ENCODE peak calls at places on chromosome 5, in ten cellular contexts. L is heart left ventricle, B is uterus, Z is A549, F is prostate gland, N is stomach, R is thyroid gland, P is breast epithelium, W is sigmoid colon, V is K562. X is an unnamed sample.

GRCh38 chr5:169875091-169875727 is 105.1 kb downstream of the INSYN2B start:
- DNase-seq in L (no peak), B (peak), Z (no peak), F (no peak), N (no peak), R (no peak), P (no peak), W (no peak), V (no peak), X (no peak)

GRCh38 chr5:140977003-140977402 is 10.7 kb downstream of the PCDHAC2 start:
- DNase-seq in L (no peak), B (no peak), Z (no peak), F (no peak), N (no peak), R (no peak), P (no peak), W (no peak), V (no peak), X (no peak)

GRCh38 chr5:73525606-73526005 is 27.4 kb downstream of the BTF3 start:
- DNase-seq in L (no peak), B (no peak), Z (no peak), F (no peak), N (no peak), R (no peak), P (no peak), W (no peak), V (no peak), X (no peak)

GRCh38 chr5:68114641-68115040 is 100.9 kb upstream of the PIK3R1 start:
- DNase-seq in L (no peak), B (no peak), Z (no peak), F (no peak), N (no peak), R (no peak), P (no peak), W (no peak), V (no peak), X (peak)

GRCh38 chr5:80591352-80591751 is 21.3 kb upstream of the ANKRD34B start:
- DNase-seq in L (no peak), B (no peak), Z (no peak), F (no peak), N (no peak), R (peak), P (no peak), W (no peak), V (no peak), X (no peak)

GRCh38 chr5:61299254-61299653 is 32.8 kb upstream of the ZSWIM6 start:
- DNase-seq in L (no peak), B (no peak), Z (no peak), F (peak), N (no peak), R (peak), P (peak), W (no peak), V (no peak), X (no peak)

GRCh38 chr5:121218086-121218485 is 633.6 kb upstream of the FTMT start:
- DNase-seq in L (no peak), B (no peak), Z (no peak), F (no peak), N (no peak), R (no peak), P (no peak), W (no peak), V (no peak), X (no peak)

GRCh38 chr5:158013303-158013702 is 154.4 kb upstream of the CLINT1 start:
- DNase-seq in L (no peak), B (no peak), Z (no peak), F (no peak), N (no peak), R (no peak), P (no peak), W (no peak), V (no peak), X (no peak)

GRCh38 chr5:55920784-55921183 is 69.6 kb downstream of the IL31RA start:
- DNase-seq in L (no peak), B (no peak), Z (no peak), F (no peak), N (no peak), R (no peak), P (no peak), W (no peak), V (no peak), X (no peak)

GRCh38 chr5:159928122-159928960 is 12.1 kb downstream of the ADRA1B start:
- DNase-seq in L (peak), B (no peak), Z (peak), F (no peak), N (no peak), R (peak), P (no peak), W (no peak), V (no peak), X (no peak)

GRCh38 chr5:175687231-175687701 is 29.4 kb downstream of the HRH2 start:
- DNase-seq in L (peak), B (peak), Z (no peak), F (no peak), N (peak), R (no peak), P (no peak), W (peak), V (no peak), X (no peak)

GRCh38 chr5:43041131-43041668 is 1.1 kb upstream of the ANXA2R start:
- DNase-seq in L (peak), B (peak), Z (no peak), F (no peak), N (no peak), R (no peak), P (no peak), W (no peak), V (no peak), X (peak)

GRCh38 chr5:94240616-94241287 is 377.7 kb downstream of the KIAA0825 start:
- DNase-seq in L (no peak), B (no peak), Z (no peak), F (no peak), N (no peak), R (no peak), P (no peak), W (no peak), V (no peak), X (no peak)

DNA sequence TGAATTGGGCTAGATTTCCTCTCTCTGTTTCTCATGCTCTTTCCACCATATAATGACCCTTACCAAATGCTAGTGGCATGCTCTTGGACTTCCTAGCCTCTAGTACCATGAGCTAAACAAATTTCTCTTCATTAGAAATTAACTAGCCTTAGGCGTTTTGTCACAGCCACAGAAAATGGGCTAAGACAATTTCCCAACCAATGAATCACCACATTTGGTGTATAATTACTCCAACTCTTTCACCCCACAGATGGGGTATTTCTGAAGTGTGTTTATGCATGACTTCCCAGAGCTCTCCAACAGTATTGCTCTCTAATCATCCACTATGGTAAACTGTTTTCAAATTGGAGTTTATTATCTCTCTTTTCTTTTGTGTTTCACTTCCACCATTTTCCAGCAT is 1041.1 kb upstream of the COX7C start:
- DNase-seq in L (no peak), B (no peak), Z (no peak), F (no peak), N (no peak), R (no peak), P (no peak), W (no peak), V (no peak), X (no peak)
- TF ChIP-seq POLR2A in L (no peak), B (no peak), Z (no peak), F (no peak), N (no peak), R (no peak), P (no peak), W (no peak), V (no peak), X (no peak)

GRCh38 chr5:83306572-83307241 is 164.8 kb upstream of the VCAN start:
- DNase-seq in L (peak), B (no peak), Z (no peak), F (no peak), N (peak), R (peak), P (no peak), W (peak), V (no peak), X (no peak)
- TF ChIP-seq POLR2A in L (no peak), B (no peak), Z (no peak), F (no peak), N (no peak), R (no peak), P (no peak), W (no peak), V (no peak), X (no peak)

GRCh38 chr5:1107167-1108007 is 4.5 kb downstream of the SLC12A7 start:
- DNase-seq in L (no peak), B (no peak), Z (no peak), F (no peak), N (no peak), R (no peak), P (no peak), W (no peak), V (no peak), X (no peak)

GRCh38 chr5:1106385-1107166 is 5.3 kb downstream of the SLC12A7 start:
- DNase-seq in L (no peak), B (no peak), Z (no peak), F (no peak), N (no peak), R (no peak), P (no peak), W (no peak), V (no peak), X (peak)

GRCh38 chr5:1109542-1110259 is 2.2 kb downstream of the SLC12A7 start:
- DNase-seq in L (no peak), B (no peak), Z (no peak), F (no peak), N (no peak), R (peak), P (no peak), W (no peak), V (no peak), X (no peak)

GRCh38 chr5:1108865-1109174 is 3.0 kb downstream of the SLC12A7 start:
- DNase-seq in L (no peak), B (no peak), Z (no peak), F (no peak), N (no peak), R (no peak), P (no peak), W (no peak), V (no peak), X (no peak)

DNA sequence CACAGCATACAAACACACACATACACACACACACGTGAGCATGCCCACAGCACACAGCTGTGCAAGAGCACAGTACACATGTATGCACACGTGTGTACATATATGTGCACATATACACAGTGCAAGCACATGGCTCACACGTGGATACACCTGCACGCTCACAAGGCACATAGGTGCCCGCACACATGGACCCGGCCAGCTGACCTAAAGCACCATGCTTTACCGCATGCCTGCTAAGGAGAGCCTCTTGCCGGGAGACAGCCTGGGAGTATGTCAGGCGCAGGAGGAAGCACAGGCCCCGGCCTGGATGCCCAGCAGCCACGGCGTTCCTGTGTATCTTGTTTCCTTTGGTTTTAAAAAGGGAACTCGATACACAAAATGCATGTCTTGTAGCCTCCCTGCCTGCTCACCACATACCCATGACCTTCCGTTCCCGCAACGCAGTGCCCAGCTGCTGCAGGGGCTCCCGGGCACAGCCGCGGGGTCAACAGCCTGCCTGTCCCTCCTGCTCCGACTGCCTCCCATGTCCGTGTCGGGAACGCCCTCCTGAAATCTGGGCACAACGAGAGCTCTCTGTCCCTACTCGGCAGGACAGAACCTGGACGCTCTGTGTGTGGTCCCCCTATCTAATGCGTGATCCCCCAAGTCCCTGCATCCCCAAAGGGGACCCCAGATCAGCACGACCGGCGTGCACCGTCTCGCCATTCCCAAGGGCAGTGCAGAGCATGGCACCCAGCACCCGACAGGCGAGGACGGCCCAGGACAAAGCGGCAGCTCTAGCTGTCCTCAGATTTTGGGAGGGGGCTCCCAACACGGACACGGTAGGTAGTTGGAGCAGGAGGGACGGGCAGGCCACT is 3.6 kb downstream of the SLC12A7 start:
- DNase-seq in L (no peak), B (no peak), Z (no peak), F (no peak), N (no peak), R (no peak), P (no peak), W (no peak), V (no peak), X (no peak)
- TF ChIP-seq POLR2A in L (no peak), B (no peak), Z (no peak), F (no peak), N (no peak), R (no peak), P (no peak), W (no peak), V (no peak), X (no peak)

GRCh38 chr5:57692582-57693487 is 210.2 kb upstream of the ACTBL2 start:
- DNase-seq in L (peak), B (peak), Z (peak), F (no peak), N (peak), R (peak), P (peak), W (peak), V (peak), X (peak)
- TF ChIP-seq POLR2A in L (no peak), B (no peak), Z (no peak), F (no peak), N (no peak), R (no peak), P (no peak), W (no peak), V (no peak), X (no peak)

DNA sequence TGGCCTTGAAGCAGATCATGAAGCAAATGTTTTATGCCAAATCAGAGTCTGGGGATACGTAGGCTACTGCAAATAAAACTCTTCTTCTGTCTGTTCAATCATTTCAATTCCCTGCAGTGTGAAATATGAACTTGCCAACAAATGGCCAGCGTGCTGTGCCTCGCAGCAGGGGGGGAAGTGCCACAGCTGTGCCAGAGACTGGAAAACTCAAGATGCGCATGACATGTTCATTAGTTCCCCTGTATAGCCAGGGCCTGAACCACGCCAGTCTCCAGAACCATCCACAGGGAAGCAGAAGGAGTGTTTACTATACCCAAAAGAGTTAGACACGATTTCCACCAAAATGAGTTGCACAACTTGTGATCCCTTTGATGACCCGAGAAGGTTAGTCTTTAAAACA is 267.9 kb downstream of the EFNA5 start:
- DNase-seq in L (peak), B (no peak), Z (no peak), F (no peak), N (no peak), R (no peak), P (no peak), W (no peak), V (no peak), X (no peak)
- TF ChIP-seq POLR2A in L (no peak), B (no peak), Z (no peak), F (no peak), N (no peak), R (no peak), P (no peak), W (no peak), V (no peak), X (no peak)

DNA sequence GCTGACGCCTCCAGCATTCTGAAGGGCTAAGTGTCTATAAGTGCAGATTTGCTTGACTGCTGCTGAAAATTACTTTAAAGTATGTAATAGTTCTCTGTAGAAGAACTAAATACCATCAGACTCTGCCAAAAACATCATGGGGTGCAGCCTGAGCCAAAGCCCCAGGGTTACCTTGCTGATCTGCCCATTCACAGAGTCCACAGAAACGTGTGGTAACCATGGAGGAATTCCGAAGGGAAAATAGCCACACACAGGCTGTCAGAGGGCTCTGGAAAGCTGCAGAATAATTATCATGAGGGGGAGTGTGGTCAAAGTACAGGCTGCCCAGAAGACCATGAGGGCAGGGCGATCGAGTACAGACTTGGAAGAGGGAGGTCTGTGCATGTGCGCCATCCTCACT is 36.4 kb downstream of the RETREG1 start:
- DNase-seq in L (no peak), B (no peak), Z (no peak), F (no peak), N (no peak), R (peak), P (peak), W (no peak), V (no peak), X (no peak)
- TF ChIP-seq POLR2A in L (no peak), B (no peak), Z (no peak), F (no peak), N (no peak), R (no peak), P (no peak), W (no peak), V (no peak), X (no peak)